ENCODE peak calls at places on chromosome 16, in four cellular contexts. Y, B, M and H are unnamed samples.

GRCh38 chr16:81137012-81137335 is 40.8 kb upstream of the GCSH start:
- DNase-seq in M (no peak), Y (no peak), B (no peak), H (no peak)

GRCh38 chr16:53991181-53992056 is 287.5 kb downstream of the FTO start:
- DNase-seq in Y (no peak), M (no peak), B (no peak), H (peak; percentile 70)

GRCh38 chr16:16073884-16074781 is 124.7 kb downstream of the ABCC1 start:
- DNase-seq in Y (peak; percentile 56), M (no peak), B (peak; percentile 33), H (peak; percentile 58)

GRCh38 chr16:88991813-88992350 is 14.9 kb upstream of the CBFA2T3 start:
- DNase-seq in M (no peak), B (peak; percentile 78), Y (no peak), H (no peak)

GRCh38 chr16:57878586-57878985 is 76.3 kb upstream of the KIFC3 start:
- DNase-seq in B (no peak), Y (no peak), M (no peak), H (no peak)

GRCh38 chr16:54007504-54007903 is 279.1 kb downstream of the IRX3 start:
- DNase-seq in M (no peak), Y (no peak), B (no peak), H (no peak)

GRCh38 chr16:74749291-74750055 is 25.1 kb downstream of the FA2H start:
- DNase-seq in B (no peak), M (no peak), Y (no peak), H (no peak)

GRCh38 chr16:67529639-67530012 is 997 bp downstream of the RIPOR1 start:
- DNase-seq in M (no peak), Y (no peak), B (no peak), H (no peak)

GRCh38 chr16:89863741-89864391 is 9.5 kb upstream of the TCF25 start:
- DNase-seq in M (peak; percentile 69), B (no peak), Y (no peak), H (no peak)

GRCh38 chr16:66429290-66429962 is 2.3 kb downstream of the BEAN1 start:
- DNase-seq in M (no peak), Y (no peak), B (no peak), H (no peak)

GRCh38 chr16:85382717-85383118 is 230.4 kb upstream of the GSE1 start:
- DNase-seq in B (no peak), M (no peak), Y (no peak), H (no peak)

GRCh38 chr16:62036101-62036806 is at the start of gene CDH8:
- DNase-seq in B (no peak), M (no peak), Y (peak; percentile 82), H (no peak)

GRCh38 chr16:85423631-85424030 is 189.5 kb upstream of the GSE1 start:
- DNase-seq in B (no peak), Y (no peak), M (no peak), H (no peak)

GRCh38 chr16:58127033-58127556 is 2.1 kb downstream of the CFAP20 start:
- DNase-seq in B (peak; percentile 54), M (no peak), Y (no peak), H (peak; percentile 49)

GRCh38 chr16:85566502-85567100 is 46.5 kb upstream of the GSE1 start:
- DNase-seq in Y (peak; percentile 69), M (no peak), B (peak; percentile 98), H (no peak)

GRCh38 chr16:67445913-67446907 is 15.3 kb downstream of the HSD11B2 start:
- DNase-seq in B (no peak), M (no peak), Y (no peak), H (peak; percentile 95)

GRCh38 chr16:87620201-87620495 is 17.8 kb downstream of the JPH3 start:
- DNase-seq in B (no peak), M (no peak), Y (no peak), H (no peak)

GRCh38 chr16:11793840-11794239 is 3.2 kb downstream of the ZC3H7A start:
- DNase-seq in B (peak; percentile 73), M (no peak), Y (no peak), H (no peak)

GRCh38 chr16:48591976-48592375 is 18.0 kb downstream of the N4BP1 start:
- DNase-seq in Y (no peak), B (no peak), M (no peak), H (no peak)

GRCh38 chr16:50742521-50743150 is 750 bp downstream of the CYLD start:
- DNase-seq in Y (peak; percentile 56), B (peak; percentile 16), M (no peak), H (no peak)

DNA sequence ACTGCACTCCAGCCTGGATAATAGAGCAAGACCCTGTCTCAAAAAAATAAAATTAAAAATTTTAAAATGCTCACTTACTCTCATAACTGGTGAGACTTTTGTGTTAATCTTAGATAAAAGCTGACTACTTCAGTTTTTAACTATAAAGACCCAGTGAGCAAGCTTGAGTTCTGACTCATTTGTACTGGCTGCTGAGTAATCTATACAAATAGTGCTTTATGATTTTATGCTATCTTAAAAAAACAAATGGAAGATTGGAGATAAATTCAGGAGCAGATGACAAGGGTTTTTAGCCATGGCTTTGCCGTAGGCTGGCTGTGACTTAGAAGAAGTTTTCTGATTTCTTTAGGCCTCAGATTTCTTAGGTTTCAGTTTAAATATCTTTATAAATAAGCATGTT is 30.5 kb downstream of the SNTB2 start:
- DNase-seq in M (no peak), Y (no peak), B (peak; percentile 24), H (peak; percentile 42)
- TF ChIP-seq BRCA1 in M (no peak), Y (no peak), B (no peak), H (no peak)

GRCh38 chr16:60204221-60204620 is 1470.1 kb upstream of the GOT2 start:
- DNase-seq in B (no peak), M (no peak), Y (no peak), H (no peak)
- TF ChIP-seq MAX in B (no peak), M (no peak), Y (no peak), H (no peak)

GRCh38 chr16:3578610-3579551 is 1.7 kb upstream of the NLRC3 start:
- DNase-seq in B (no peak), Y (peak; percentile 69), M (peak; percentile 56), H (no peak)
- TF ChIP-seq BRCA1 in B (no peak), Y (no peak), M (no peak), H (no peak)

GRCh38 chr16:83005653-83006160 is 378.9 kb downstream of the CDH13 start:
- DNase-seq in B (no peak), Y (no peak), M (no peak), H (no peak)
- TF ChIP-seq MAX in B (no peak), Y (no peak), M (no peak), H (no peak)